ENCODE peak calls at places on chromosome 11, in four cellular contexts. P is endodermal cell, X is testis, K is AG10803. L is an unnamed sample.

GRCh38 chr11:35483131-35483800 is 42.1 kb downstream of the PAMR1 start:
- DNase-seq in K (peak; percentile 84), X (no peak), P (no peak), L (no peak)

GRCh38 chr11:68337399-68337835 is 25.0 kb downstream of the LRP5 start:
- DNase-seq in P (no peak), X (no peak), K (no peak), L (no peak)

GRCh38 chr11:129960216-129961214 is 42.1 kb downstream of the PRDM10 start:
- DNase-seq in P (no peak), K (peak; percentile 72), X (no peak), L (no peak)

GRCh38 chr11:74001822-74002286 is 7.0 kb downstream of the UCP3 start:
- DNase-seq in K (no peak), X (no peak), P (peak; percentile 34), L (no peak)

GRCh38 chr11:33268945-33269567 is 11.9 kb downstream of the HIPK3 start:
- DNase-seq in X (no peak), K (peak; percentile 37), P (no peak), L (no peak)

GRCh38 chr11:3996651-3997050 is 97.9 kb upstream of the RRM1 start:
- DNase-seq in X (no peak), K (no peak), P (no peak), L (no peak)

GRCh38 chr11:75554258-75555022 is 7.6 kb upstream of the SERPINH1 start:
- DNase-seq in X (peak; percentile 88), P (peak; percentile 97), K (peak; percentile 100), L (peak; percentile 97)

GRCh38 chr11:42651654-42652053 is 660.1 kb upstream of the API5 start:
- DNase-seq in X (no peak), P (no peak), K (no peak), L (no peak)

GRCh38 chr11:35148163-35148562 is 9.2 kb downstream of the CD44 start:
- DNase-seq in X (no peak), K (no peak), P (no peak), L (no peak)

GRCh38 chr11:19419021-19419750 is 178.4 kb upstream of the E2F8 start:
- DNase-seq in X (no peak), P (no peak), K (peak; percentile 91), L (no peak)

GRCh38 chr11:104661481-104661880 is 236.8 kb downstream of the CASP12 start:
- DNase-seq in K (no peak), X (no peak), P (no peak), L (no peak)

GRCh38 chr11:96506953-96507354 is 117.1 kb downstream of the JRKL start:
- DNase-seq in P (no peak), K (no peak), X (peak; percentile 81), L (no peak)

GRCh38 chr11:65574963-65575567 is 788 bp upstream of the EHBP1L1 start:
- DNase-seq in X (no peak), P (peak; percentile 70), K (no peak), L (no peak)

GRCh38 chr11:63837027-63837688 is 1.8 kb upstream of the MARK2 start:
- DNase-seq in X (peak; percentile 90), P (peak; percentile 94), K (peak; percentile 65), L (peak; percentile 90)

GRCh38 chr11:18490319-18490718 is 34.7 kb downstream of the LDHAL6A start:
- DNase-seq in P (no peak), X (no peak), K (peak; percentile 68), L (no peak)

GRCh38 chr11:81497202-81497804 is 1236.4 kb downstream of the FAM181B start:
- DNase-seq in X (peak; percentile 25), K (peak; percentile 8), P (peak; percentile 49), L (no peak)

GRCh38 chr11:70503878-70504240 is 105.5 kb downstream of the CTTN start:
- DNase-seq in X (no peak), P (peak; percentile 87), K (no peak), L (no peak)

GRCh38 chr11:112453601-112454577 is 193.2 kb upstream of the PLET1 start:
- DNase-seq in X (peak; percentile 53), P (peak; percentile 90), K (peak; percentile 21), L (no peak)

GRCh38 chr11:66068923-66069714 is 953 bp upstream of the PACS1 start:
- DNase-seq in P (peak; percentile 78), K (peak; percentile 91), X (peak; percentile 76), L (peak; percentile 86)

GRCh38 chr11:9214765-9215164 is 50.4 kb downstream of the DENND5A start:
- DNase-seq in X (no peak), P (peak; percentile 69), K (peak; percentile 34), L (no peak)

GRCh38 chr11:64854534-64855502 is 10.4 kb upstream of the CDC42BPG start:
- DNase-seq in K (peak; percentile 93), X (no peak), P (peak; percentile 79), L (peak; percentile 93)

GRCh38 chr11:66523611-66524010 is 13.2 kb downstream of the BBS1 start:
- DNase-seq in K (no peak), P (no peak), X (no peak), L (no peak)

GRCh38 chr11:71153005-71153395 is 99.4 kb downstream of the SHANK2 start:
- DNase-seq in X (peak; percentile 30), P (peak; percentile 66), K (no peak), L (no peak)

GRCh38 chr11:27124514-27125264 is 84.1 kb downstream of the BBOX1 start:
- DNase-seq in K (peak; percentile 59), X (no peak), P (no peak), L (no peak)

GRCh38 chr11:125464266-125464662 is 31.8 kb downstream of the FEZ1 start:
- DNase-seq in K (peak; percentile 11), X (no peak), P (no peak), L (peak; percentile 56)

GRCh38 chr11:68932358-68932757 is 28.7 kb downstream of the IGHMBP2 start:
- DNase-seq in P (no peak), K (no peak), X (no peak), L (no peak)

GRCh38 chr11:72446929-72447753 is 12.8 kb upstream of the CLPB start:
- DNase-seq in X (no peak), P (no peak), K (peak; percentile 76), L (no peak)

GRCh38 chr11:30377347-30377746 is 54.4 kb downstream of the ARL14EP start:
- DNase-seq in P (no peak), K (no peak), X (no peak), L (no peak)

GRCh38 chr11:68546555-68546954 is 86.0 kb downstream of the PPP6R3 start:
- DNase-seq in P (no peak), K (peak; percentile 30), X (no peak), L (no peak)

GRCh38 chr11:62171261-62171723 is 18.7 kb upstream of the SCGB1D1 start:
- DNase-seq in P (peak; percentile 96), K (peak; percentile 59), X (peak; percentile 96), L (no peak)

GRCh38 chr11:1221848-1222311 is 986 bp upstream of the MUC5B start:
- DNase-seq in P (peak; percentile 45), K (no peak), X (no peak), L (no peak)

GRCh38 chr11:24855951-24856350 is 359.1 kb downstream of the LUZP2 start:
- DNase-seq in X (no peak), P (no peak), K (no peak), L (no peak)
- TF ChIP-seq CTCF in X (no peak), P (no peak), K (no peak), L (no peak)

DNA sequence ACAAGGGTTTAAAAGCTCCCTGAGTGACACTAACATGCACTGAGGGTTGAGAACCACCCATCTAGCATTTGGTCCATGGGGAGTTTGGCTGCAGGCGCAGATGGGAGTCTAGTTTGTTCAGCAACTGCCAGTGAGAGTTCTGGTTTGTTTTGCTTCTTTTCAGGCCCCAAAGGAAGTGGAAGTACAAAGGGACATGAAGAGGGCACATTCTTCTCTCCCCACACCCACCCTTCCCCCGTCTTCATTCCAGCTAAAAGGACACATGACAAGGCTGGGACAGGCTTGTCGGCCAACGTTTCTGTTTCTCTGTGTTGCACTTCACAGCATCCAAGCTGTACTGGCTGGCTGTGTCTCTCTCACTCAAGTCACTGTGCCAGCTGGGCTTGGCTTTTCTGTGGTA is 8.2 kb upstream of the ENDOD1 start:
- DNase-seq in K (no peak), X (peak; percentile 44), P (peak; percentile 60), L (no peak)
- TF ChIP-seq CTCF in K (no peak), X (no peak), P (no peak), L (no peak)

GRCh38 chr11:12761029-12761428 is 86.8 kb downstream of the TEAD1 start:
- DNase-seq in K (no peak), P (no peak), X (no peak), L (no peak)
- TF ChIP-seq CTCF in K (peak; percentile 35), P (peak; percentile 58), X (no peak), L (peak; percentile 45)

GRCh38 chr11:2444301-2445106 is at the start of the genes KCNQ1 and TRPM5:
- DNase-seq in P (peak; percentile 93), K (no peak), X (peak; percentile 70), L (no peak)
- TF ChIP-seq CTCF in P (no peak), K (no peak), X (no peak), L (no peak)